ENCODE peak calls at places on chromosomes 3 and 15, in five cellular contexts. One of them, this sample, is unnamed. For H3K27me3, the result is how much of the 10 kb centered on the place peaks cover.

GRCh38 chr3:42590989-42591756 is 513 bp downstream of the SS18L2 start:
- DNase-seq in left ventricle myocardium inferior: no peak
- DNase-seq in HepG2: no peak
- DNase-seq in tibial artery: no peak
- DNase-seq in suprapubic skin: no peak
- DNase-seq in this sample: no peak

GRCh38 chr3:184338538-184338945 is 1.1 kb downstream of the FAM131A start:
- DNase-seq in left ventricle myocardium inferior: peak
- DNase-seq in HepG2: no peak
- DNase-seq in tibial artery: peak
- DNase-seq in suprapubic skin: peak
- DNase-seq in this sample: peak

GRCh38 chr15:31489801-31490646 is 163.4 kb downstream of the KLF13 start:
- DNase-seq in left ventricle myocardium inferior: no peak
- DNase-seq in HepG2: peak
- DNase-seq in tibial artery: no peak
- DNase-seq in suprapubic skin: no peak
- DNase-seq in this sample: no peak

GRCh38 chr15:31352283-31352880 is 25.7 kb downstream of the KLF13 start:
- DNase-seq in left ventricle myocardium inferior: peak
- DNase-seq in HepG2: no peak
- DNase-seq in tibial artery: no peak
- DNase-seq in suprapubic skin: no peak
- DNase-seq in this sample: no peak

GRCh38 chr15:57235186-57235585 is 141.1 kb upstream of the CGNL1 start:
- DNase-seq in left ventricle myocardium inferior: no peak
- DNase-seq in HepG2: no peak
- DNase-seq in tibial artery: no peak
- DNase-seq in suprapubic skin: no peak
- DNase-seq in this sample: no peak

GRCh38 chr3:25235471-25235870 is 192.6 kb upstream of the RARB start:
- DNase-seq in left ventricle myocardium inferior: no peak
- DNase-seq in HepG2: no peak
- DNase-seq in tibial artery: no peak
- DNase-seq in suprapubic skin: no peak
- DNase-seq in this sample: no peak

GRCh38 chr15:88077249-88077810 is 179.2 kb downstream of the NTRK3 start:
- DNase-seq in left ventricle myocardium inferior: no peak
- DNase-seq in HepG2: no peak
- DNase-seq in tibial artery: no peak
- DNase-seq in suprapubic skin: no peak
- DNase-seq in this sample: no peak

GRCh38 chr3:16309558-16309957 is 44.5 kb downstream of the OXNAD1 start:
- DNase-seq in left ventricle myocardium inferior: no peak
- DNase-seq in HepG2: no peak
- DNase-seq in tibial artery: no peak
- DNase-seq in suprapubic skin: no peak
- DNase-seq in this sample: no peak

GRCh38 chr3:105970283-105970682 is 101.5 kb upstream of the CBLB start:
- DNase-seq in left ventricle myocardium inferior: no peak
- DNase-seq in HepG2: no peak
- DNase-seq in tibial artery: peak
- DNase-seq in suprapubic skin: peak
- DNase-seq in this sample: no peak

GRCh38 chr3:66336358-66336766 is 115.6 kb downstream of the SLC25A26 start:
- DNase-seq in left ventricle myocardium inferior: no peak
- DNase-seq in HepG2: no peak
- DNase-seq in tibial artery: no peak
- DNase-seq in suprapubic skin: no peak
- DNase-seq in this sample: no peak

GRCh38 chr15:22944651-22945050 is 35.5 kb downstream of the CYFIP1 start:
- DNase-seq in left ventricle myocardium inferior: no peak
- DNase-seq in HepG2: no peak
- DNase-seq in tibial artery: no peak
- DNase-seq in suprapubic skin: no peak
- DNase-seq in this sample: no peak

GRCh38 chr3:108623504-108623903 is 34.0 kb downstream of the DZIP3 start:
- DNase-seq in left ventricle myocardium inferior: no peak
- DNase-seq in HepG2: no peak
- DNase-seq in tibial artery: no peak
- DNase-seq in suprapubic skin: no peak
- DNase-seq in this sample: no peak

GRCh38 chr3:15820911-15821310 is 23.1 kb upstream of the ANKRD28 start:
- DNase-seq in left ventricle myocardium inferior: no peak
- DNase-seq in HepG2: no peak
- DNase-seq in tibial artery: no peak
- DNase-seq in suprapubic skin: no peak
- DNase-seq in this sample: no peak

GRCh38 chr3:73762855-73763254 is 138.1 kb upstream of the PDZRN3 start:
- DNase-seq in left ventricle myocardium inferior: no peak
- DNase-seq in HepG2: no peak
- DNase-seq in tibial artery: no peak
- DNase-seq in suprapubic skin: no peak
- DNase-seq in this sample: no peak

GRCh38 chr3:141485578-141486415 is 1.0 kb upstream of the RASA2 start:
- DNase-seq in left ventricle myocardium inferior: no peak
- DNase-seq in HepG2: peak
- DNase-seq in tibial artery: no peak
- DNase-seq in suprapubic skin: no peak
- DNase-seq in this sample: no peak

GRCh38 chr3:133535971-133536634 is 37.4 kb upstream of the CDV3 start:
- DNase-seq in left ventricle myocardium inferior: no peak
- DNase-seq in HepG2: peak
- DNase-seq in tibial artery: peak
- DNase-seq in suprapubic skin: no peak
- DNase-seq in this sample: no peak

GRCh38 chr3:47163023-47163989 is 607 bp downstream of the SETD2 start:
- DNase-seq in left ventricle myocardium inferior: peak
- DNase-seq in HepG2: peak
- DNase-seq in tibial artery: peak
- DNase-seq in suprapubic skin: peak
- DNase-seq in this sample: no peak

GRCh38 chr3:71103430-71103881 is 480.1 kb downstream of the FOXP1 start:
- DNase-seq in left ventricle myocardium inferior: peak
- DNase-seq in HepG2: peak
- DNase-seq in tibial artery: peak
- DNase-seq in suprapubic skin: peak
- DNase-seq in this sample: no peak

GRCh38 chr15:57703387-57703786 is 3.1 kb upstream of the POLR2M start:
- DNase-seq in left ventricle myocardium inferior: no peak
- DNase-seq in HepG2: no peak
- DNase-seq in tibial artery: no peak
- DNase-seq in suprapubic skin: no peak
- DNase-seq in this sample: no peak

GRCh38 chr3:50356553-50356952 is 2.8 kb downstream of the TMEM115 start:
- DNase-seq in left ventricle myocardium inferior: peak
- DNase-seq in HepG2: no peak
- DNase-seq in tibial artery: no peak
- DNase-seq in suprapubic skin: no peak
- DNase-seq in this sample: no peak

GRCh38 chr3:197050511-197050910 is 20.9 kb upstream of the MELTF start:
- DNase-seq in left ventricle myocardium inferior: no peak
- DNase-seq in HepG2: no peak
- DNase-seq in tibial artery: no peak
- DNase-seq in suprapubic skin: no peak
- DNase-seq in this sample: no peak

GRCh38 chr3:14345496-14346150 is 56.8 kb upstream of the SLC6A6 start:
- DNase-seq in left ventricle myocardium inferior: no peak
- DNase-seq in HepG2: no peak
- DNase-seq in tibial artery: no peak
- DNase-seq in suprapubic skin: no peak
- DNase-seq in this sample: no peak

GRCh38 chr15:59283717-59284336 is 77.2 kb downstream of the LDHAL6B start:
- DNase-seq in left ventricle myocardium inferior: no peak
- DNase-seq in HepG2: peak
- DNase-seq in tibial artery: no peak
- DNase-seq in suprapubic skin: no peak
- DNase-seq in this sample: no peak

GRCh38 chr15:74311734-74312444 is 55.6 kb downstream of the CYP11A1 start:
- DNase-seq in left ventricle myocardium inferior: no peak
- DNase-seq in HepG2: peak
- DNase-seq in tibial artery: no peak
- DNase-seq in suprapubic skin: no peak
- DNase-seq in this sample: no peak

GRCh38 chr15:25882466-25882865 is 19.3 kb upstream of the ATP10A start:
- DNase-seq in left ventricle myocardium inferior: no peak
- DNase-seq in HepG2: no peak
- DNase-seq in tibial artery: no peak
- DNase-seq in suprapubic skin: no peak
- DNase-seq in this sample: no peak

GRCh38 chr15:59657635-59658125 is 365 bp upstream of the GTF2A2 start:
- DNase-seq in left ventricle myocardium inferior: no peak
- DNase-seq in HepG2: no peak
- DNase-seq in tibial artery: no peak
- DNase-seq in suprapubic skin: no peak
- DNase-seq in this sample: peak

GRCh38 chr3:139358857-139359562 is 15.2 kb downstream of the MRPS22 start:
- DNase-seq in left ventricle myocardium inferior: no peak
- DNase-seq in HepG2: no peak
- DNase-seq in tibial artery: no peak
- DNase-seq in suprapubic skin: no peak
- DNase-seq in this sample: no peak

GRCh38 chr15:90059208-90059985 is 42.9 kb downstream of the IDH2 start:
- DNase-seq in left ventricle myocardium inferior: peak
- DNase-seq in HepG2: peak
- DNase-seq in tibial artery: peak
- DNase-seq in suprapubic skin: peak
- DNase-seq in this sample: no peak

GRCh38 chr3:16140116-16140893 is 34.2 kb upstream of the GALNT15 start:
- DNase-seq in left ventricle myocardium inferior: no peak
- DNase-seq in HepG2: no peak
- DNase-seq in tibial artery: peak
- DNase-seq in suprapubic skin: no peak
- DNase-seq in this sample: no peak

GRCh38 chr3:57733790-57734189 is 22.3 kb upstream of the SLMAP start:
- DNase-seq in left ventricle myocardium inferior: no peak
- DNase-seq in HepG2: no peak
- DNase-seq in tibial artery: no peak
- DNase-seq in suprapubic skin: no peak
- DNase-seq in this sample: no peak

GRCh38 chr3:89116486-89116885 is 9.1 kb downstream of the EPHA3 start:
- DNase-seq in left ventricle myocardium inferior: no peak
- DNase-seq in HepG2: no peak
- DNase-seq in tibial artery: no peak
- DNase-seq in suprapubic skin: no peak
- DNase-seq in this sample: no peak

GRCh38 chr3:178083906-178084823 is 452.1 kb upstream of the KCNMB2 start:
- DNase-seq in left ventricle myocardium inferior: no peak
- DNase-seq in HepG2: peak
- DNase-seq in tibial artery: no peak
- DNase-seq in suprapubic skin: no peak
- DNase-seq in this sample: no peak

GRCh38 chr3:187661267-187661666 is 8.9 kb downstream of the SST start:
- DNase-seq in left ventricle myocardium inferior: no peak
- DNase-seq in HepG2: no peak
- DNase-seq in tibial artery: no peak
- DNase-seq in suprapubic skin: no peak
- DNase-seq in this sample: no peak

GRCh38 chr3:119322523-119323400 is 28.6 kb downstream of the ARHGAP31 start:
- DNase-seq in left ventricle myocardium inferior: peak
- DNase-seq in HepG2: peak
- DNase-seq in tibial artery: peak
- DNase-seq in suprapubic skin: peak
- DNase-seq in this sample: peak
- TF ChIP-seq CTCF in left ventricle myocardium inferior: peak
- TF ChIP-seq CTCF in HepG2: peak
- TF ChIP-seq CTCF in tibial artery: no peak
- TF ChIP-seq CTCF in suprapubic skin: no peak
- TF ChIP-seq CTCF in this sample: no peak

GRCh38 chr15:48634934-48635333 is 10.6 kb downstream of the FBN1 start:
- DNase-seq in left ventricle myocardium inferior: no peak
- DNase-seq in HepG2: no peak
- DNase-seq in tibial artery: no peak
- DNase-seq in suprapubic skin: no peak
- DNase-seq in this sample: no peak
- H3K27me3 ChIP-seq in left ventricle myocardium inferior: under half
- H3K27me3 ChIP-seq in HepG2: under half
- H3K27me3 ChIP-seq in tibial artery: under half
- H3K27me3 ChIP-seq in suprapubic skin: under half
- H3K27me3 ChIP-seq in this sample: under half

GRCh38 chr3:112375117-112375516 is 42.2 kb downstream of the CD200 start:
- DNase-seq in left ventricle myocardium inferior: no peak
- DNase-seq in HepG2: no peak
- DNase-seq in tibial artery: no peak
- DNase-seq in suprapubic skin: no peak
- DNase-seq in this sample: no peak

GRCh38 chr3:112373476-112373875 is 40.5 kb downstream of the CD200 start:
- DNase-seq in left ventricle myocardium inferior: no peak
- DNase-seq in HepG2: no peak
- DNase-seq in tibial artery: no peak
- DNase-seq in suprapubic skin: no peak
- DNase-seq in this sample: no peak

GRCh38 chr3:112374334-112374734 is 41.4 kb downstream of the CD200 start:
- DNase-seq in left ventricle myocardium inferior: no peak
- DNase-seq in HepG2: no peak
- DNase-seq in tibial artery: no peak
- DNase-seq in suprapubic skin: no peak
- DNase-seq in this sample: no peak

GRCh38 chr3:112372396-112372795 is 39.4 kb downstream of the CD200 start:
- DNase-seq in left ventricle myocardium inferior: no peak
- DNase-seq in HepG2: no peak
- DNase-seq in tibial artery: no peak
- DNase-seq in suprapubic skin: no peak
- DNase-seq in this sample: no peak

GRCh38 chr3:112373924-112374323 is 41.0 kb downstream of the CD200 start:
- DNase-seq in left ventricle myocardium inferior: no peak
- DNase-seq in HepG2: no peak
- DNase-seq in tibial artery: no peak
- DNase-seq in suprapubic skin: no peak
- DNase-seq in this sample: no peak
- TF ChIP-seq CTCF in left ventricle myocardium inferior: no peak
- TF ChIP-seq CTCF in HepG2: no peak
- TF ChIP-seq CTCF in tibial artery: no peak
- TF ChIP-seq CTCF in suprapubic skin: no peak
- TF ChIP-seq CTCF in this sample: no peak

DNA sequence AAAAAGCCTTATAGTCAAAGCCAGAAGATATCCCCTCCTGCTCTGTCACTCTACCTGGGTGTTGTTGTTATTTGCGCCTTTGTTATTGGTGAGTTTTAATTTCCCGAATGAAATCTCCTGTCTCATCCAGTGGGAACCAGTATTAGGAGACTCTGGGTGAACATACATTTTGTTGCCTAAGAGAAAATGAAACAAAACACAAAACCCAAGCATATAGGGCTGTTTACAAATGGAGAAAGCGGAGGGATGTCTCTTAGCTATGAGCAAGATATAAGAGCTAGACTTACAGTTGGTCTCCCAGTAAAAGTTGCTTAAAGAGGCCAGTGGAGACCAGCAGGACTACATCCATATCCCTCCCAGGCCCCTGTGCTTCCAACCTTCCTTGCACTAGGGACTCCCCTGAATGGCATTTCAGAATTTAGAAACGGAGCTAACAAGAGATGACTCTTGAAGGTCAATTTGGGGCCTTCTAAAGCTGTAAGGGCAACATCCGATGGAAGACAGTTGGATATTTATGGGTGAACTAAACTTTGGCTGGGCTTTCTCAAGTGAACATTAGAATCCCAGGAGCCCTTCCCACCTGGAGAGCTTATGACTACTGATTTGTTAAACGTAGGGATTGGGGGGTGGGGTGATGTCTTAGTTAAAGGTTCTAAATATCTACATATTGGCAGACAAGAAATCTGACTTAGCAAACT is 2.7 kb downstream of the EOMES start:
- DNase-seq in left ventricle myocardium inferior: no peak
- DNase-seq in HepG2: no peak
- DNase-seq in tibial artery: no peak
- DNase-seq in suprapubic skin: no peak
- DNase-seq in this sample: no peak
- H3K27me3 ChIP-seq in left ventricle myocardium inferior: half or more
- H3K27me3 ChIP-seq in HepG2: under half
- H3K27me3 ChIP-seq in tibial artery: half or more
- H3K27me3 ChIP-seq in suprapubic skin: half or more
- H3K27me3 ChIP-seq in this sample: half or more